ENCODE peak calls at places on chromosomes 16 and 17, in five cellular contexts. One of them, this sample, is unnamed.

GRCh38 chr17:50201226-50201854 is at the start of gene COL1A1:
- DNase-seq in fibroblast of mammary gland: peak
- DNase-seq in NB4: no peak
- DNase-seq in astrocyte of the spinal cord: peak
- DNase-seq in neural progenitor cell: peak
- DNase-seq in this sample: no peak

GRCh38 chr17:7523033-7523432 is 25.8 kb upstream of the TNFSF12 start:
- DNase-seq in fibroblast of mammary gland: peak
- DNase-seq in NB4: peak
- DNase-seq in astrocyte of the spinal cord: peak
- DNase-seq in neural progenitor cell: peak
- DNase-seq in this sample: no peak

GRCh38 chr17:61335105-61335844 is 64.4 kb upstream of the TBX2 start:
- DNase-seq in fibroblast of mammary gland: peak
- DNase-seq in NB4: no peak
- DNase-seq in astrocyte of the spinal cord: peak
- DNase-seq in neural progenitor cell: no peak
- DNase-seq in this sample: no peak

GRCh38 chr16:76583466-76583865 is 306.3 kb downstream of the CNTNAP4 start:
- DNase-seq in fibroblast of mammary gland: peak
- DNase-seq in NB4: no peak
- DNase-seq in astrocyte of the spinal cord: peak
- DNase-seq in neural progenitor cell: no peak
- DNase-seq in this sample: no peak

GRCh38 chr17:80263253-80264047 is 2.8 kb downstream of the RNF213 start:
- DNase-seq in fibroblast of mammary gland: peak
- DNase-seq in NB4: peak
- DNase-seq in astrocyte of the spinal cord: peak
- DNase-seq in neural progenitor cell: no peak
- DNase-seq in this sample: peak

GRCh38 chr16:57084996-57085395 is 7.4 kb upstream of the CPNE2 start:
- DNase-seq in fibroblast of mammary gland: no peak
- DNase-seq in NB4: peak
- DNase-seq in astrocyte of the spinal cord: no peak
- DNase-seq in neural progenitor cell: no peak
- DNase-seq in this sample: no peak

GRCh38 chr16:88770459-88771293 is 14.3 kb downstream of the PIEZO1 start:
- DNase-seq in fibroblast of mammary gland: peak
- DNase-seq in NB4: peak
- DNase-seq in astrocyte of the spinal cord: peak
- DNase-seq in neural progenitor cell: peak
- DNase-seq in this sample: no peak

GRCh38 chr17:31067699-31068184 is 27.0 kb upstream of the NF1 start:
- DNase-seq in fibroblast of mammary gland: peak
- DNase-seq in NB4: peak
- DNase-seq in astrocyte of the spinal cord: peak
- DNase-seq in neural progenitor cell: no peak
- DNase-seq in this sample: no peak

GRCh38 chr16:4060823-4061222 is 55.4 kb downstream of the ADCY9 start:
- DNase-seq in fibroblast of mammary gland: no peak
- DNase-seq in NB4: no peak
- DNase-seq in astrocyte of the spinal cord: peak
- DNase-seq in neural progenitor cell: no peak
- DNase-seq in this sample: no peak

GRCh38 chr17:75511610-75512575 is 3.4 kb downstream of the CASKIN2 start:
- DNase-seq in fibroblast of mammary gland: no peak
- DNase-seq in NB4: no peak
- DNase-seq in astrocyte of the spinal cord: no peak
- DNase-seq in neural progenitor cell: no peak
- DNase-seq in this sample: no peak

GRCh38 chr17:76584427-76585047 is 1.1 kb downstream of the ST6GALNAC2 start:
- DNase-seq in fibroblast of mammary gland: no peak
- DNase-seq in NB4: no peak
- DNase-seq in astrocyte of the spinal cord: no peak
- DNase-seq in neural progenitor cell: peak
- DNase-seq in this sample: no peak

GRCh38 chr17:82230627-82231311 is 1.9 kb downstream of the SLC16A3 start:
- DNase-seq in fibroblast of mammary gland: peak
- DNase-seq in NB4: peak
- DNase-seq in astrocyte of the spinal cord: peak
- DNase-seq in neural progenitor cell: peak
- DNase-seq in this sample: no peak

GRCh38 chr16:1968146-1968953 is 1.7 kb downstream of the RNF151 start:
- DNase-seq in fibroblast of mammary gland: no peak
- DNase-seq in NB4: no peak
- DNase-seq in astrocyte of the spinal cord: no peak
- DNase-seq in neural progenitor cell: no peak
- DNase-seq in this sample: no peak

GRCh38 chr17:45952814-45953320 is 46.2 kb upstream of the STH start:
- DNase-seq in fibroblast of mammary gland: no peak
- DNase-seq in NB4: no peak
- DNase-seq in astrocyte of the spinal cord: no peak
- DNase-seq in neural progenitor cell: no peak
- DNase-seq in this sample: no peak

GRCh38 chr17:16872351-16872751 is 99.6 kb downstream of the TNFRSF13B start:
- DNase-seq in fibroblast of mammary gland: no peak
- DNase-seq in NB4: no peak
- DNase-seq in astrocyte of the spinal cord: no peak
- DNase-seq in neural progenitor cell: no peak
- DNase-seq in this sample: no peak

GRCh38 chr17:50127661-50128361 is 2.1 kb downstream of the SAMD14 start:
- DNase-seq in fibroblast of mammary gland: no peak
- DNase-seq in NB4: peak
- DNase-seq in astrocyte of the spinal cord: no peak
- DNase-seq in neural progenitor cell: no peak
- DNase-seq in this sample: no peak

GRCh38 chr17:51607512-51607911 is 347.2 kb downstream of the UTP18 start:
- DNase-seq in fibroblast of mammary gland: no peak
- DNase-seq in NB4: no peak
- DNase-seq in astrocyte of the spinal cord: no peak
- DNase-seq in neural progenitor cell: peak
- DNase-seq in this sample: no peak

GRCh38 chr16:23334421-23334853 is 32.3 kb downstream of the SCNN1B start:
- DNase-seq in fibroblast of mammary gland: no peak
- DNase-seq in NB4: no peak
- DNase-seq in astrocyte of the spinal cord: no peak
- DNase-seq in neural progenitor cell: no peak
- DNase-seq in this sample: no peak

GRCh38 chr17:39939031-39939430 is 11.5 kb downstream of the LRRC3C start:
- DNase-seq in fibroblast of mammary gland: peak
- DNase-seq in NB4: no peak
- DNase-seq in astrocyte of the spinal cord: no peak
- DNase-seq in neural progenitor cell: no peak
- DNase-seq in this sample: no peak

GRCh38 chr16:35746281-35746962 is 2287.0 kb downstream of the TP53TG3F start:
- DNase-seq in fibroblast of mammary gland: no peak
- DNase-seq in NB4: no peak
- DNase-seq in astrocyte of the spinal cord: no peak
- DNase-seq in neural progenitor cell: no peak
- DNase-seq in this sample: no peak

GRCh38 chr17:17119106-17119505 is 76.8 kb downstream of the MPRIP start:
- DNase-seq in fibroblast of mammary gland: no peak
- DNase-seq in NB4: no peak
- DNase-seq in astrocyte of the spinal cord: no peak
- DNase-seq in neural progenitor cell: no peak
- DNase-seq in this sample: no peak

GRCh38 chr17:47905221-47905733 is 9.2 kb downstream of the SP2 start:
- DNase-seq in fibroblast of mammary gland: peak
- DNase-seq in NB4: no peak
- DNase-seq in astrocyte of the spinal cord: peak
- DNase-seq in neural progenitor cell: peak
- DNase-seq in this sample: peak

GRCh38 chr16:57624806-57625500 is 3.5 kb upstream of the ADGRG1 start:
- DNase-seq in fibroblast of mammary gland: no peak
- DNase-seq in NB4: no peak
- DNase-seq in astrocyte of the spinal cord: no peak
- DNase-seq in neural progenitor cell: no peak
- DNase-seq in this sample: no peak

GRCh38 chr16:1053700-1054368 is 18.7 kb upstream of the SSTR5 start:
- DNase-seq in fibroblast of mammary gland: no peak
- DNase-seq in NB4: no peak
- DNase-seq in astrocyte of the spinal cord: no peak
- DNase-seq in neural progenitor cell: no peak
- DNase-seq in this sample: no peak

GRCh38 chr17:74055508-74056160 is 147.8 kb upstream of the RPL38 start:
- DNase-seq in fibroblast of mammary gland: no peak
- DNase-seq in NB4: no peak
- DNase-seq in astrocyte of the spinal cord: no peak
- DNase-seq in neural progenitor cell: peak
- DNase-seq in this sample: no peak

GRCh38 chr17:82495844-82496528 is 23.5 kb upstream of the FOXK2 start:
- DNase-seq in fibroblast of mammary gland: no peak
- DNase-seq in NB4: no peak
- DNase-seq in astrocyte of the spinal cord: no peak
- DNase-seq in neural progenitor cell: no peak
- DNase-seq in this sample: no peak

GRCh38 chr17:49125449-49125848 is 7.1 kb upstream of the B4GALNT2 start:
- DNase-seq in fibroblast of mammary gland: no peak
- DNase-seq in NB4: no peak
- DNase-seq in astrocyte of the spinal cord: no peak
- DNase-seq in neural progenitor cell: no peak
- DNase-seq in this sample: no peak
- TF ChIP-seq CTCF in fibroblast of mammary gland: no peak
- TF ChIP-seq CTCF in NB4: no peak
- TF ChIP-seq CTCF in astrocyte of the spinal cord: no peak
- TF ChIP-seq CTCF in neural progenitor cell: no peak
- TF ChIP-seq CTCF in this sample: no peak

GRCh38 chr16:89861648-89862047 is 11.7 kb upstream of the TCF25 start:
- DNase-seq in fibroblast of mammary gland: no peak
- DNase-seq in NB4: no peak
- DNase-seq in astrocyte of the spinal cord: no peak
- DNase-seq in neural progenitor cell: no peak
- DNase-seq in this sample: no peak

GRCh38 chr16:89862732-89863131 is 10.7 kb upstream of the TCF25 start:
- DNase-seq in fibroblast of mammary gland: no peak
- DNase-seq in NB4: no peak
- DNase-seq in astrocyte of the spinal cord: no peak
- DNase-seq in neural progenitor cell: no peak
- DNase-seq in this sample: no peak

GRCh38 chr16:89864421-89864820 is 9.0 kb upstream of the TCF25 start:
- DNase-seq in fibroblast of mammary gland: no peak
- DNase-seq in NB4: no peak
- DNase-seq in astrocyte of the spinal cord: peak
- DNase-seq in neural progenitor cell: no peak
- DNase-seq in this sample: no peak

GRCh38 chr16:89860747-89861304 is 12.6 kb upstream of the TCF25 start:
- DNase-seq in fibroblast of mammary gland: peak
- DNase-seq in NB4: peak
- DNase-seq in astrocyte of the spinal cord: peak
- DNase-seq in neural progenitor cell: peak
- DNase-seq in this sample: no peak

DNA sequence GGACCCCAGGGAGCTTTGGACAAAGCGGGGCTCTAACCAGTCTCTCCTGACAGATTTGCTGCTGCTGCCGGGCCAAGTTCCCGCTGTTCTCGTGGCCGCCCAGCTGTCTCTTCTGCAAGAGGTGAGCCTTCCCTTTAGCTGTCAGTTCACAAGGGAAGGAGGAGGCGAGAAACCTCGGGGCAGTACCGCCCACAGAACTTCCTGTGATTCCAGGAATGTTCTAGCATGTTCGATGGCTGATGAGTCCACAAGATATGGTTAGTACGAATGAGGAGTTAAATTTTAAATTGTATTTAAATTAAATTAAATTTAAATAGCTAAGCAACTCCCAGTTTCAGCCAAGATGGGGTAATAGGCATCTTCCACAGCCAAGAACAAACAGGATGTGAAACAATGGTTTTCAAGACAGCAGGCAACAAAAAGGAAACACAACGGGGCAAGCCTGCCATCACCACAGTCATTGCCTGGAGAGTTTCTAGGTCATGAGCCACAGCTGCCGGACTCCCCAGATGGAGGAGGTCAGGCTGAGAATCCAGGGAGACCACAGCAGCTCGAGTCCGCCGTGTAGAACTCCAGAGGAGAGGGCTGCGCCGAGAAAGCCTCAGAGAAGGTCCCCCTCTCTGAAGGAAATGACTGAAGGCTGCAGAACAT is 9.5 kb upstream of the TCF25 start:
- DNase-seq in fibroblast of mammary gland: peak
- DNase-seq in NB4: peak
- DNase-seq in astrocyte of the spinal cord: peak
- DNase-seq in neural progenitor cell: no peak
- DNase-seq in this sample: no peak
- H3K4me3 ChIP-seq in fibroblast of mammary gland: no peak
- H3K4me3 ChIP-seq in NB4: no peak
- H3K4me3 ChIP-seq in astrocyte of the spinal cord: no peak
- H3K4me3 ChIP-seq in neural progenitor cell: no peak
- H3K4me3 ChIP-seq in this sample: no peak

GRCh38 chr16:66930189-66930588 is 4.0 kb downstream of the CIAO2B start:
- DNase-seq in fibroblast of mammary gland: peak
- DNase-seq in NB4: peak
- DNase-seq in astrocyte of the spinal cord: no peak
- DNase-seq in neural progenitor cell: no peak
- DNase-seq in this sample: no peak

GRCh38 chr16:66927012-66927436 is 1.7 kb upstream of the RRAD start:
- DNase-seq in fibroblast of mammary gland: peak
- DNase-seq in NB4: peak
- DNase-seq in astrocyte of the spinal cord: peak
- DNase-seq in neural progenitor cell: no peak
- DNase-seq in this sample: peak

GRCh38 chr16:66927918-66928649 is 2.7 kb upstream of the RRAD start:
- DNase-seq in fibroblast of mammary gland: peak
- DNase-seq in NB4: no peak
- DNase-seq in astrocyte of the spinal cord: no peak
- DNase-seq in neural progenitor cell: no peak
- DNase-seq in this sample: no peak

GRCh38 chr16:66926171-66926570 is 836 bp upstream of the RRAD start:
- DNase-seq in fibroblast of mammary gland: no peak
- DNase-seq in NB4: no peak
- DNase-seq in astrocyte of the spinal cord: no peak
- DNase-seq in neural progenitor cell: no peak
- DNase-seq in this sample: no peak

DNA sequence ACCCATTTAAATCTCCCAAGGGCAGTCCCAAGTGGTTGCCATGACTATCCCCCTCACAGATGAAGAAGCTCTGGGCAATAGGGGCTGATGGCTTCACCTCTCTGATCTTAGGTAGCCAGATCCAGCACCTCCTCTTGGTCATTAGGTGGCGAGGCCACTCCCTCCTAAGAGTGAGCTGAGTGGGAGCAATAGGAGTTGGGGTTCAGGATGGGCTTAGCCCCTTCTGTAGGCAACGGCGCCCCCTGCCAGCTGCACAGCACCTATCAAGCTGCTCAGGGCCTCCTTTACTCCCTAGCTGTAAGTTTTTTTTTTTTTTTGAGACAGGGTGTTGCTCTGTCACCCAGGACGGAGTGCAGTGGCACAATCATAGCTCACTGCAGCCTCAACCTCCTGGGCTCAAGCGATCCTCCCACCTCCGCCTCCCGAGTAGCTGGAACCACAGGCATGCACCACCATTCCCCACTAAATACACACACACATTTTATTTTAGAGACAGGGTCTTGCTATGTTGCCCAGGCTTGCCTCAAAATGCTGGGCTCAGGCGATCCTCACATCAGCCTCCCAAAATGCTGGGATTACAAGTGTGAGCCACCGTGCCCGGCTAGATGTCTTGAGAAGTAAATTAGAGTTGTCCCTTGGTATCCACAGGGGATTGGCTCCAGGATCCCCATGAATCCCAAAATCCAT is 3.5 kb upstream of the RRAD start:
- DNase-seq in fibroblast of mammary gland: peak
- DNase-seq in NB4: peak
- DNase-seq in astrocyte of the spinal cord: peak
- DNase-seq in neural progenitor cell: peak
- DNase-seq in this sample: no peak
- TF ChIP-seq CTCF in fibroblast of mammary gland: peak
- TF ChIP-seq CTCF in NB4: peak
- TF ChIP-seq CTCF in astrocyte of the spinal cord: peak
- TF ChIP-seq CTCF in neural progenitor cell: peak
- TF ChIP-seq CTCF in this sample: peak

GRCh38 chr17:65557349-65558310 is 3.8 kb downstream of the AXIN2 start:
- DNase-seq in fibroblast of mammary gland: peak
- DNase-seq in NB4: no peak
- DNase-seq in astrocyte of the spinal cord: peak
- DNase-seq in neural progenitor cell: no peak
- DNase-seq in this sample: no peak
- H3K4me3 ChIP-seq in fibroblast of mammary gland: no peak
- H3K4me3 ChIP-seq in NB4: no peak
- H3K4me3 ChIP-seq in astrocyte of the spinal cord: peak
- H3K4me3 ChIP-seq in neural progenitor cell: peak
- H3K4me3 ChIP-seq in this sample: no peak